ENCODE peak calls at places on chromosomes 7 and 10, in six cellular contexts. One of them, this sample, is unnamed.

GRCh38 chr10:541750-542371 is 147.6 kb downstream of the DIP2C start:
- DNase-seq in hypothalamus: no peak
- DNase-seq in nephron progenitor cell: no peak
- DNase-seq in H54: no peak
- DNase-seq in progenitor cell of endocrine pancreas: no peak
- DNase-seq in A172: no peak
- DNase-seq in this sample: no peak

GRCh38 chr7:17758008-17758407 is 182.3 kb downstream of the SNX13 start:
- DNase-seq in hypothalamus: no peak
- DNase-seq in nephron progenitor cell: no peak
- DNase-seq in H54: no peak
- DNase-seq in progenitor cell of endocrine pancreas: no peak
- DNase-seq in A172: no peak
- DNase-seq in this sample: no peak

GRCh38 chr7:150973571-150974451 is 4.3 kb downstream of the KCNH2 start:
- DNase-seq in hypothalamus: no peak
- DNase-seq in nephron progenitor cell: no peak
- DNase-seq in H54: no peak
- DNase-seq in progenitor cell of endocrine pancreas: no peak
- DNase-seq in A172: no peak
- DNase-seq in this sample: no peak

GRCh38 chr10:92407305-92408016 is 116.5 kb downstream of the MARCHF5 start:
- DNase-seq in hypothalamus: no peak
- DNase-seq in nephron progenitor cell: no peak
- DNase-seq in H54: peak; percentile 37
- DNase-seq in progenitor cell of endocrine pancreas: no peak
- DNase-seq in A172: peak; percentile 91
- DNase-seq in this sample: no peak

GRCh38 chr10:124802313-124802675 is 675 bp downstream of the ABRAXAS2 start:
- DNase-seq in hypothalamus: no peak
- DNase-seq in nephron progenitor cell: no peak
- DNase-seq in H54: no peak
- DNase-seq in progenitor cell of endocrine pancreas: no peak
- DNase-seq in A172: no peak
- DNase-seq in this sample: peak; percentile 15

GRCh38 chr10:96833220-96834001 is 1.3 kb downstream of the LCOR start:
- DNase-seq in hypothalamus: peak; percentile 0
- DNase-seq in nephron progenitor cell: no peak
- DNase-seq in H54: peak; percentile 50
- DNase-seq in progenitor cell of endocrine pancreas: no peak
- DNase-seq in A172: peak; percentile 37
- DNase-seq in this sample: no peak

GRCh38 chr7:17207220-17207619 is 91.2 kb upstream of the AHR start:
- DNase-seq in hypothalamus: no peak
- DNase-seq in nephron progenitor cell: no peak
- DNase-seq in H54: no peak
- DNase-seq in progenitor cell of endocrine pancreas: no peak
- DNase-seq in A172: no peak
- DNase-seq in this sample: no peak

GRCh38 chr7:142855756-142856564 is 1.1 kb downstream of the EPHB6 start:
- DNase-seq in hypothalamus: no peak
- DNase-seq in nephron progenitor cell: no peak
- DNase-seq in H54: no peak
- DNase-seq in progenitor cell of endocrine pancreas: no peak
- DNase-seq in A172: no peak
- DNase-seq in this sample: no peak

GRCh38 chr10:119203006-119203405 is 4.4 kb upstream of the GRK5 start:
- DNase-seq in hypothalamus: no peak
- DNase-seq in nephron progenitor cell: no peak
- DNase-seq in H54: peak; percentile 41
- DNase-seq in progenitor cell of endocrine pancreas: no peak
- DNase-seq in A172: peak; percentile 54
- DNase-seq in this sample: no peak

GRCh38 chr7:11787534-11787933 is 44.5 kb downstream of the THSD7A start:
- DNase-seq in hypothalamus: no peak
- DNase-seq in nephron progenitor cell: no peak
- DNase-seq in H54: no peak
- DNase-seq in progenitor cell of endocrine pancreas: no peak
- DNase-seq in A172: no peak
- DNase-seq in this sample: no peak

GRCh38 chr7:24718431-24718831 is 38.8 kb downstream of the GSDME start:
- DNase-seq in hypothalamus: no peak
- DNase-seq in nephron progenitor cell: no peak
- DNase-seq in H54: no peak
- DNase-seq in progenitor cell of endocrine pancreas: no peak
- DNase-seq in A172: no peak
- DNase-seq in this sample: no peak

GRCh38 chr10:117519895-117520294 is 22.7 kb upstream of the EMX2 start:
- DNase-seq in hypothalamus: no peak
- DNase-seq in nephron progenitor cell: no peak
- DNase-seq in H54: no peak
- DNase-seq in progenitor cell of endocrine pancreas: no peak
- DNase-seq in A172: no peak
- DNase-seq in this sample: no peak

GRCh38 chr7:151657173-151657572 is 137.5 kb upstream of the RHEB start:
- DNase-seq in hypothalamus: no peak
- DNase-seq in nephron progenitor cell: no peak
- DNase-seq in H54: no peak
- DNase-seq in progenitor cell of endocrine pancreas: no peak
- DNase-seq in A172: no peak
- DNase-seq in this sample: no peak

GRCh38 chr7:140752533-140752932 is 56.0 kb downstream of the NDUFB2 start:
- DNase-seq in hypothalamus: no peak
- DNase-seq in nephron progenitor cell: no peak
- DNase-seq in H54: no peak
- DNase-seq in progenitor cell of endocrine pancreas: no peak
- DNase-seq in A172: no peak
- DNase-seq in this sample: no peak

GRCh38 chr7:107506683-107507339 is 37.0 kb downstream of the GPR22 start:
- DNase-seq in hypothalamus: no peak
- DNase-seq in nephron progenitor cell: no peak
- DNase-seq in H54: peak; percentile 4
- DNase-seq in progenitor cell of endocrine pancreas: no peak
- DNase-seq in A172: peak; percentile 25
- DNase-seq in this sample: no peak

GRCh38 chr10:19493917-19494316 is 322.3 kb upstream of the PLXDC2 start:
- DNase-seq in hypothalamus: no peak
- DNase-seq in nephron progenitor cell: no peak
- DNase-seq in H54: no peak
- DNase-seq in progenitor cell of endocrine pancreas: no peak
- DNase-seq in A172: no peak
- DNase-seq in this sample: no peak

GRCh38 chr7:137296551-137296950 is 47.0 kb downstream of the PTN start:
- DNase-seq in hypothalamus: no peak
- DNase-seq in nephron progenitor cell: no peak
- DNase-seq in H54: no peak
- DNase-seq in progenitor cell of endocrine pancreas: no peak
- DNase-seq in A172: no peak
- DNase-seq in this sample: no peak

GRCh38 chr10:14593806-14594205 is 180.9 kb downstream of the FAM107B start:
- DNase-seq in hypothalamus: no peak
- DNase-seq in nephron progenitor cell: no peak
- DNase-seq in H54: no peak
- DNase-seq in progenitor cell of endocrine pancreas: no peak
- DNase-seq in A172: no peak
- DNase-seq in this sample: no peak

GRCh38 chr7:141276031-141276430 is 202.2 kb downstream of the TMEM178B start:
- DNase-seq in hypothalamus: no peak
- DNase-seq in nephron progenitor cell: no peak
- DNase-seq in H54: peak; percentile 30
- DNase-seq in progenitor cell of endocrine pancreas: no peak
- DNase-seq in A172: no peak
- DNase-seq in this sample: no peak

GRCh38 chr10:132848306-132848705 is 62.4 kb upstream of the NKX6-2 start:
- DNase-seq in hypothalamus: no peak
- DNase-seq in nephron progenitor cell: no peak
- DNase-seq in H54: no peak
- DNase-seq in progenitor cell of endocrine pancreas: no peak
- DNase-seq in A172: no peak
- DNase-seq in this sample: no peak

GRCh38 chr7:100679927-100680588 is 6.5 kb downstream of the GNB2 start:
- DNase-seq in hypothalamus: no peak
- DNase-seq in nephron progenitor cell: no peak
- DNase-seq in H54: no peak
- DNase-seq in progenitor cell of endocrine pancreas: no peak
- DNase-seq in A172: no peak
- DNase-seq in this sample: peak; percentile 20

GRCh38 chr7:88109612-88110011 is 110.2 kb downstream of the SRI start:
- DNase-seq in hypothalamus: no peak
- DNase-seq in nephron progenitor cell: no peak
- DNase-seq in H54: no peak
- DNase-seq in progenitor cell of endocrine pancreas: no peak
- DNase-seq in A172: no peak
- DNase-seq in this sample: no peak

GRCh38 chr7:151897201-151897711 is 20.3 kb upstream of the PRKAG2 start:
- DNase-seq in hypothalamus: no peak
- DNase-seq in nephron progenitor cell: peak; percentile 51
- DNase-seq in H54: no peak
- DNase-seq in progenitor cell of endocrine pancreas: no peak
- DNase-seq in A172: no peak
- DNase-seq in this sample: no peak

GRCh38 chr10:117900280-117900679 is 146.5 kb downstream of the RAB11FIP2 start:
- DNase-seq in hypothalamus: no peak
- DNase-seq in nephron progenitor cell: no peak
- DNase-seq in H54: no peak
- DNase-seq in progenitor cell of endocrine pancreas: no peak
- DNase-seq in A172: no peak
- DNase-seq in this sample: no peak

GRCh38 chr10:52387744-52388143 is 73.7 kb downstream of the DKK1 start:
- DNase-seq in hypothalamus: no peak
- DNase-seq in nephron progenitor cell: no peak
- DNase-seq in H54: no peak
- DNase-seq in progenitor cell of endocrine pancreas: no peak
- DNase-seq in A172: no peak
- DNase-seq in this sample: no peak

GRCh38 chr7:152054377-152055230 is 29.1 kb downstream of the GALNT11 start:
- DNase-seq in hypothalamus: no peak
- DNase-seq in nephron progenitor cell: no peak
- DNase-seq in H54: no peak
- DNase-seq in progenitor cell of endocrine pancreas: no peak
- DNase-seq in A172: no peak
- DNase-seq in this sample: no peak

GRCh38 chr7:80508440-80508839 is 3.4 kb downstream of the GNAT3 start:
- DNase-seq in hypothalamus: no peak
- DNase-seq in nephron progenitor cell: no peak
- DNase-seq in H54: no peak
- DNase-seq in progenitor cell of endocrine pancreas: no peak
- DNase-seq in A172: peak; percentile 8
- DNase-seq in this sample: no peak

GRCh38 chr7:71591876-71592275 is 459.9 kb downstream of the GALNT17 start:
- DNase-seq in hypothalamus: no peak
- DNase-seq in nephron progenitor cell: no peak
- DNase-seq in H54: no peak
- DNase-seq in progenitor cell of endocrine pancreas: no peak
- DNase-seq in A172: no peak
- DNase-seq in this sample: no peak

GRCh38 chr7:22920664-22921063 is 93.3 kb downstream of the HYCC1 start:
- DNase-seq in hypothalamus: no peak
- DNase-seq in nephron progenitor cell: peak; percentile 8
- DNase-seq in H54: no peak
- DNase-seq in progenitor cell of endocrine pancreas: no peak
- DNase-seq in A172: no peak
- DNase-seq in this sample: no peak

GRCh38 chr7:133319842-133320241 is 67.0 kb downstream of the EXOC4 start:
- DNase-seq in hypothalamus: no peak
- DNase-seq in nephron progenitor cell: no peak
- DNase-seq in H54: no peak
- DNase-seq in progenitor cell of endocrine pancreas: no peak
- DNase-seq in A172: no peak
- DNase-seq in this sample: no peak

GRCh38 chr10:91591792-91592165 is 41.1 kb downstream of the PPP1R3C start:
- DNase-seq in hypothalamus: no peak
- DNase-seq in nephron progenitor cell: no peak
- DNase-seq in H54: no peak
- DNase-seq in progenitor cell of endocrine pancreas: no peak
- DNase-seq in A172: no peak
- DNase-seq in this sample: no peak

GRCh38 chr7:20214787-20215669 is 2.2 kb downstream of the MACC1 start:
- DNase-seq in hypothalamus: no peak
- DNase-seq in nephron progenitor cell: no peak
- DNase-seq in H54: no peak
- DNase-seq in progenitor cell of endocrine pancreas: no peak
- DNase-seq in A172: peak; percentile 38
- DNase-seq in this sample: no peak

GRCh38 chr10:128263891-128264688 is 137.9 kb upstream of the MKI67 start:
- DNase-seq in hypothalamus: peak; percentile 48
- DNase-seq in nephron progenitor cell: peak; percentile 81
- DNase-seq in H54: no peak
- DNase-seq in progenitor cell of endocrine pancreas: peak; percentile 59
- DNase-seq in A172: peak; percentile 18
- DNase-seq in this sample: no peak

GRCh38 chr10:84477370-84477769 is 149.0 kb downstream of the CCSER2 start:
- DNase-seq in hypothalamus: no peak
- DNase-seq in nephron progenitor cell: no peak
- DNase-seq in H54: no peak
- DNase-seq in progenitor cell of endocrine pancreas: no peak
- DNase-seq in A172: no peak
- DNase-seq in this sample: no peak

GRCh38 chr7:26291699-26292538 is at the start of gene SNX10:
- DNase-seq in hypothalamus: no peak
- DNase-seq in nephron progenitor cell: peak; percentile 73
- DNase-seq in H54: peak; percentile 79
- DNase-seq in progenitor cell of endocrine pancreas: peak; percentile 59
- DNase-seq in A172: peak; percentile 48
- DNase-seq in this sample: peak; percentile 58

GRCh38 chr7:43039346-43039745 is 73.1 kb upstream of the HECW1 start:
- DNase-seq in hypothalamus: no peak
- DNase-seq in nephron progenitor cell: no peak
- DNase-seq in H54: no peak
- DNase-seq in progenitor cell of endocrine pancreas: no peak
- DNase-seq in A172: no peak
- DNase-seq in this sample: no peak

This sample was measured in GM12891.